ENCODE peak calls at places on chromosomes 12 and 14, in four cellular contexts. T is GM10248, W is A549, I is RWPE2. H is an unnamed sample.

GRCh38 chr12:99131761-99132199 is 486.7 kb downstream of the APAF1 start:
- DNase-seq in T (peak), W (no peak), I (no peak), H (no peak)

GRCh38 chr14:34018125-34018524 is 67.3 kb upstream of the EGLN3 start:
- DNase-seq in T (no peak), W (no peak), I (no peak), H (no peak)

GRCh38 chr12:77625441-77625840 is 205.3 kb upstream of the NAV3 start:
- DNase-seq in T (no peak), W (no peak), I (peak), H (peak)

GRCh38 chr12:112146123-112146522 is 20.8 kb downstream of the TRAFD1 start:
- DNase-seq in T (no peak), W (no peak), I (no peak), H (no peak)

GRCh38 chr12:101087903-101088302 is 122.1 kb downstream of the SLC5A8 start:
- DNase-seq in T (no peak), W (no peak), I (no peak), H (no peak)

GRCh38 chr12:69343357-69343756 is 4.8 kb upstream of the LYZ start:
- DNase-seq in T (no peak), W (no peak), I (no peak), H (no peak)

GRCh38 chr12:18135509-18135908 is 45.5 kb upstream of the RERGL start:
- DNase-seq in T (no peak), W (no peak), I (no peak), H (no peak)

GRCh38 chr12:16891673-16892072 is 285.7 kb upstream of the LMO3 start:
- DNase-seq in T (no peak), W (no peak), I (no peak), H (no peak)

GRCh38 chr12:124875803-124876132 is 12.1 kb upstream of the SCARB1 start:
- DNase-seq in T (no peak), W (no peak), I (no peak), H (no peak)

GRCh38 chr14:33287204-33287603 is 348.5 kb downstream of the NPAS3 start:
- DNase-seq in T (no peak), W (no peak), I (no peak), H (no peak)

GRCh38 chr12:4719821-4720636 is at the start of gene GALNT8:
- DNase-seq in T (no peak), W (no peak), I (no peak), H (no peak)

GRCh38 chr12:132108211-132108832 is 35.8 kb downstream of the DDX51 start:
- DNase-seq in T (no peak), W (no peak), I (no peak), H (no peak)

DNA sequence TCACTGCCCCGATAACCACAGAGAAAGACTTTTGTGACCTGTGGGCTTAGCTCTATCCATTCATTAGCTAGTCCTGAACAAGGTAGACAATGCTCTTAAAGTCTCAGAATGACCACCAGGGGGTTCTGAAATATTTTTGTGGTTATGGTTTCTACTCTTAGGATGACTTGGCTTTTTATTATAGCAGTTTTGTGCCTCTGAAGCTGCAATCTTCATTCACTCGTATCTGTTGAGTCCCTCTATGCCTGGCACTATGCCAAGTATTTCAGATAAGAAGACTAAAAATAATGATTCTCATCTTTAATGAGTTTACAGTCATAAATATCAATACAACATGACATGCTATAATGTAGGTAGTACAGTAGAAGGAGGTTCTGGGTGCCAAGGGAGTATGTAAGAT is 130.8 kb upstream of the TRHDE start:
- DNase-seq in T (peak), W (no peak), I (no peak), H (peak)
- TF ChIP-seq CTCF in T (no peak), W (no peak), I (no peak), H (peak)

DNA sequence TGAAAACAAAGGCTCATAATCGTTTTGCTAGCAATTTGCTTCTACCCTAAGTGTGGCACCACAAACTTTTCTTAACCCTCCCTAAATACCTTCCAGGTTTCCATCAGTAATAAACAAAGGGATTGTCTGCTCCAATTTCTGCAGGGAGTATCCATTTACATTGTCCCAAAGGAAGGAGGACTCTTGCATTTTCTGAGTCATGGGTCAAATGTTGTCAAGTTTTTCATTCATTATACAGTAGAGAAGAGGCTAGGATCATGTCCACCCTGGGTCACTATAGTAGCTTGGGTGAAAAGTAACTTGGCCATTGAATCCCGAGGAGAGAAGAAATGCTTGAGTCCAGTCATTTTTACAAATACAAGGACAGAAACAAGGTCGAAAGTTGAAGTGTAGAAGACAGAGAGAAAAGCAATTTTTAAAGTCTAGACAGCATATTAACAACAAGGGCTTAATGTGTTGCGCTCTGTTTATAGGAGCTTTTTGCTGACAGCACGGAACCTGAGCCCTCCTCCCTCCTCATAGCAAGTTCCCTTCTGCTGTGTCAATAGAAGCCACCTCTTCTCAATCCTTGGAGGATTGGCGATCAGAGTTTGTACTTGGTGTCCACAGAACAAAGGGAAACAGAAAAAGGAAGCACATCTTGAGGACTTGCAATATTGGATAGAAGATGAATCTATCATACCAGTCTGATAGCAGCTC is 53.1 kb downstream of the TMEM30B start:
- DNase-seq in T (no peak), W (no peak), I (no peak), H (no peak)
- TF ChIP-seq CTCF in T (no peak), W (no peak), I (no peak), H (no peak)

GRCh38 chr12:109277255-109277898 is 31.7 kb downstream of the FOXN4 start:
- DNase-seq in T (no peak), W (no peak), I (no peak), H (no peak)
- TF ChIP-seq CTCF in T (no peak), W (no peak), I (no peak), H (no peak)

DNA sequence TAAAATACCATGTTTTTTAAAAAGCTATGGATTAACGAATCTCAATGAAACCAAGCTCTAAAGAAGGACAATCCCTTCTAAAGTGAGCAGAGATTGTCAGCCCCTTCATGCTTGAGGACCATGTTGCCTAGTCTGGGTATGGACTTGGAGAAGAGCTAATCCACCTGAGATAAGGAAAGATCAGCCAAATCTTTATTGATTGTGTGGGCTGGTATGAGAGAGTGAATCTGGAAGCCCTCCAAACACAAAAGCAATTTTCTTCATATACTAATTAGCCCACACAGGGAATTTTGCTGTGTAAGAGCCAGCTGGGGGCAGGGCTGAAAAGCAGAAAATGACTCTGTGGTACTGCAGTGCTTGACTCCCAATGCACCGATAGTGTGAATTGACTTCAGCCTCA is 47.4 kb upstream of the DICER1 start:
- DNase-seq in T (no peak), W (no peak), I (no peak), H (no peak)
- TF ChIP-seq CTCF in T (no peak), W (no peak), I (no peak), H (no peak)

GRCh38 chr14:96559571-96559970 is 57.4 kb downstream of the PAPOLA start:
- DNase-seq in T (no peak), W (no peak), I (no peak), H (no peak)

GRCh38 chr14:96568646-96569045 is 66.5 kb downstream of the PAPOLA start:
- DNase-seq in T (no peak), W (no peak), I (no peak), H (no peak)

GRCh38 chr14:96565811-96566210 is 63.6 kb downstream of the PAPOLA start:
- DNase-seq in T (no peak), W (no peak), I (no peak), H (no peak)

GRCh38 chr14:96567289-96567899 is 65.2 kb downstream of the PAPOLA start:
- DNase-seq in T (peak), W (peak), I (no peak), H (peak)

DNA sequence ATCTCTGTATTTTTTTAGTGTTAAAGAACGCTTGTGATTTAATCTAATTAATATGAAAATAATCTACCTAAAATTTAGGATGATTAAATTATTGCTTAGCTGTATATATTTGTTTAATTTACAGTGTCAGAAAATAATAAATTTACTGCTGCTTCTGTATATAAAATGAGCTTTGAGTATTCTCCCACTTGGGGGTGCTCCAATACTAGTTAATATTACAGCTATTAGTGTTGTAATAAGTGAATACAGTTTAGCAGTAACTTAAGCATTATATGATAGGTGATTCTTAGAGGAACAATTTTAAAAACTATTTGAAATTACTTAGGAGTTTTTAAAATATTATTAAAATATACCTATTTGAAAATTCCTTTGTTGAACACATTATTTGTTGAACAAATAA is 62.2 kb downstream of the PAPOLA start:
- DNase-seq in T (no peak), W (no peak), I (no peak), H (no peak)
- TF ChIP-seq CTCF in T (no peak), W (peak), I (peak), H (peak)

GRCh38 chr14:25037032-25037431 is 12.9 kb downstream of the STXBP6 start:
- DNase-seq in T (no peak), W (no peak), I (no peak), H (no peak)

GRCh38 chr14:25033358-25033757 is 16.6 kb downstream of the STXBP6 start:
- DNase-seq in T (no peak), W (no peak), I (no peak), H (no peak)

GRCh38 chr14:25034803-25035681 is 14.9 kb downstream of the STXBP6 start:
- DNase-seq in T (no peak), W (no peak), I (no peak), H (no peak)

GRCh38 chr14:25026476-25027137 is 23.3 kb downstream of the STXBP6 start:
- DNase-seq in T (no peak), W (no peak), I (no peak), H (no peak)

DNA sequence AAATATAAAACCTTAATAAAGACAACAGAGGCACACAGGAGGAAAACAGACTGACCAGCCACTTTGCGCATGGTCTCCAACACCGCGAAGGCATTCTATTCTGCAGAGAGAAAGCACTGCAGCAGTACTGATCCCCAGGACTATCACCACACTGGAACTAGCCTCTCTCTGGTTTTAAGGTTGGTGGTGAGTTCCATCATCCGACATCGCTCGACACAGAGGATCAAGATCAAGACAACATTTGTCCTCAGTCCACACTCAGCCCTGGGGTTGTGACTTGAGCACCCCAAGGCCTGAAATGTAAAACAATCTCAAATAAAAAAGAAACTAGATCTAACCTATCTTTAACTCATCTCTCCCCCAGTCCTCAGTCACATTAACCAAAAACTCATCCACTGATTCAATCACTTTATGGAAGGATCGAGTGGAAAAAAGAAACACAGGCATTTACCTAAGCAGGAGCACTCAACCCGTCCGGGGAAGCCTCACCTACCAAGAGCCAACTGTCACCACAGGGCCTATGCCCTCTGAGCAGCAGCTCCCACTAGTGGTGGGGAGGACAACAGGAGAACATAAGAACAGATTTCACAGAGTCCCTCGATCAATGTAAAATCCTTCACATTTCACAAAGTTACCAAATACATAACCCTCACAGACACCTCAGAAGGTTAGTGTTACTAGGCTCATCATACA is 17.7 kb downstream of the STXBP6 start:
- DNase-seq in T (no peak), W (no peak), I (no peak), H (no peak)
- TF ChIP-seq CTCF in T (no peak), W (no peak), I (peak), H (peak)

GRCh38 chr12:121061831-121062230 is 22.8 kb upstream of the OASL start:
- DNase-seq in T (no peak), W (no peak), I (no peak), H (peak)
- TF ChIP-seq CTCF in T (peak), W (peak), I (peak), H (peak)

DNA sequence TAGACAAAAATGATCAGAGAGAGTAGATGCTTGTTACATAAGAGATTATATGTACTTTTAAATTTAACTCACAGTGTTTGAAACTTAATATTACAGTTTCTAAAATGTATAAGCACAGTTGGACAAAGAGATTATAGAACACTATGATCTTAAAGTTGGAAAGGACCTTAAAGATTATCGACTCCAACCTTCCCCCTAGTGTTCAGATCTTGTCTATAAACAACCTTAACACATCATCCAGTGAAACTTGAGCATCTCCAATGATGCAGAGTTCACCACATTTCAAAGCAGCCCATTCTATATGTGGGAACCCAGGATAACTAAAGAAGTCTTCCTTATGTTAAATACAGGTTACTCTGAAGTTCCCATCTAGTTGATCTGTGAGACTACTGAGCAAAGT is 480.8 kb downstream of the RMST start:
- DNase-seq in T (no peak), W (no peak), I (no peak), H (no peak)
- TF ChIP-seq CTCF in T (no peak), W (no peak), I (peak), H (no peak)

DNA sequence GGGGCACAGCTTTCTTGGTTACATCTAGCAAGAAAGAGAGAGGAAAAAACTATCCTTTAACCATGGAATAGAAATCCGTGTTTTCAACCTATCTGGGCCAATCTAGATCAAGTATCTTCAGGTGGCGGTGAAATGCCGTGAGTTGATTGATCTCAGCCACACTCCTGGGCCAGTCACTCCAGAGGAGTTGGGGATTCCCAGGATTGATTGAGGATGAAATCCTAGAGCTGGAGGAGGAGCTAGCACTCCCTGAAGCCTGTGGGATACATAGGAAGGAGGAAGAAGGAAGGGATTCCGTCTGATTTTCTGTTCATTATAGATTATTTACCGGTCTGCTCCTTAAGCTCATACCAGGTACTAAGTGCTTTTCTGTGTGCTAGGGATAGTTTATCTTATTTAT is 106.3 kb upstream of the ARID2 start:
- DNase-seq in T (no peak), W (no peak), I (no peak), H (no peak)
- TF ChIP-seq CTCF in T (no peak), W (no peak), I (no peak), H (no peak)

DNA sequence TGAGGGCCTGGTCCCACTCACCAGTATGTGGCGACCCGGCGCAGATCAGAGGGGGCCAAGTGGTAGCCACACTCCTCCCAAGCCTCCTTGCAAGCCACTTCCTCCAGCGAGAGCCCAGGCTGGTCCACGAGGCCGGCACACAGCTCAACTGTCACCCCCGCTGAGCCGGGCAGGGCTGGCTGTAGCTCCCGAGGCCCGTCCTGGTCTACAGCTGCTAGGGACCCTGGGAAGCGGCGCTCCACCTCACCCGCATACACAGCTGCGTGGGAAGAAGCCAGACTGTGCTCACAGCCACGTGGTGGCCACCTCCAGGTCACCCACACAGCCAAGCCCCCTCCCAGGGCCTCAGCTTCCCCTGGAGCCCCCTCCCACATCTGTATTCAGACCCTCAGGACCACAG is 4.6 kb downstream of the NUDT14 start:
- DNase-seq in T (no peak), W (no peak), I (no peak), H (no peak)
- TF ChIP-seq CTCF in T (no peak), W (no peak), I (no peak), H (no peak)